ENCODE peak calls at places on chromosome 21, in six cellular contexts. U is HL-60, I is K562, Y is SK-N-SH, Q is HepG2, J is H1. R is an unnamed sample.

GRCh38 chr21:15788847-15789548 is 59.2 kb downstream of the USP25 start:
- DNase-seq in U (no peak), I (no peak), Y (no peak), Q (no peak), J (no peak), R (no peak)

GRCh38 chr21:35204850-35205564 is 155.9 kb upstream of the RUNX1 start:
- DNase-seq in U (peak; percentile 54), I (peak; percentile 69), Y (no peak), Q (no peak), J (no peak), R (no peak)

GRCh38 chr21:24895885-24896734 is 711.2 kb downstream of the MRPL39 start:
- DNase-seq in U (peak; percentile 35), I (no peak), Y (peak; percentile 1), Q (no peak), J (no peak), R (peak; percentile 49)

GRCh38 chr21:26732442-26733221 is 112.6 kb downstream of the ADAMTS1 start:
- DNase-seq in U (no peak), I (no peak), Y (peak; percentile 14), Q (peak; percentile 6), J (peak; percentile 34), R (no peak)

GRCh38 chr21:27837933-27838332 is 871.0 kb upstream of the ADAMTS5 start:
- DNase-seq in U (no peak), I (no peak), Y (no peak), Q (no peak), J (no peak), R (no peak)

GRCh38 chr21:32155226-32155625 is 123.6 kb downstream of the MIS18A start:
- DNase-seq in U (no peak), I (no peak), Y (peak; percentile 57), Q (no peak), J (no peak), R (no peak)

GRCh38 chr21:23607782-23608181 is 1999.5 kb downstream of the MRPL39 start:
- DNase-seq in U (no peak), I (no peak), Y (no peak), Q (no peak), J (no peak), R (no peak)

GRCh38 chr21:38798481-38798882 is 7.2 kb upstream of the ETS2 start:
- DNase-seq in U (no peak), I (peak; percentile 81), Y (peak; percentile 40), Q (no peak), J (no peak), R (no peak)

GRCh38 chr21:46304955-46305354 is 18.7 kb downstream of the C21orf58 start:
- DNase-seq in U (no peak), I (no peak), Y (no peak), Q (no peak), J (no peak), R (no peak)

GRCh38 chr21:34705032-34705431 is 36.2 kb downstream of the CLIC6 start:
- DNase-seq in U (no peak), I (no peak), Y (no peak), Q (no peak), J (no peak), R (no peak)

GRCh38 chr21:38669186-38669585 is 136.5 kb upstream of the ETS2 start:
- DNase-seq in U (peak; percentile 16), I (peak; percentile 25), Y (peak; percentile 42), Q (peak; percentile 20), J (no peak), R (no peak)

GRCh38 chr21:26800001-26800400 is 45.2 kb downstream of the ADAMTS1 start:
- DNase-seq in U (no peak), I (no peak), Y (no peak), Q (no peak), J (no peak), R (no peak)

GRCh38 chr21:35321322-35322200 is 272.5 kb upstream of the RUNX1 start:
- DNase-seq in U (no peak), I (no peak), Y (no peak), Q (no peak), J (no peak), R (no peak)

GRCh38 chr21:22416555-22416954 is 1418.3 kb downstream of the NCAM2 start:
- DNase-seq in U (no peak), I (no peak), Y (no peak), Q (no peak), J (no peak), R (no peak)

GRCh38 chr21:40041446-40041845 is 174.2 kb downstream of the PCP4 start:
- DNase-seq in U (no peak), I (no peak), Y (no peak), Q (no peak), J (no peak), R (no peak)

GRCh38 chr21:15754640-15755039 is 24.9 kb downstream of the USP25 start:
- DNase-seq in U (no peak), I (no peak), Y (no peak), Q (peak; percentile 73), J (no peak), R (no peak)

GRCh38 chr21:46397993-46398392 is 60.7 kb upstream of the DIP2A start:
- DNase-seq in U (no peak), I (no peak), Y (no peak), Q (no peak), J (no peak), R (no peak)

GRCh38 chr21:27143476-27143875 is 176.6 kb upstream of the ADAMTS5 start:
- DNase-seq in U (no peak), I (no peak), Y (no peak), Q (no peak), J (no peak), R (no peak)

GRCh38 chr21:27365394-27365793 is 398.5 kb upstream of the ADAMTS5 start:
- DNase-seq in U (no peak), I (no peak), Y (no peak), Q (no peak), J (no peak), R (no peak)

GRCh38 chr21:26572668-26573381 is at the start of gene CYYR1:
- DNase-seq in U (no peak), I (no peak), Y (peak; percentile 9), Q (no peak), J (peak; percentile 13), R (no peak)

GRCh38 chr21:30209571-30209970 is 6.3 kb downstream of the CLDN8 start:
- DNase-seq in U (no peak), I (no peak), Y (no peak), Q (no peak), J (no peak), R (no peak)

GRCh38 chr21:38984568-38984967 is 178.8 kb downstream of the ETS2 start:
- DNase-seq in U (no peak), I (no peak), Y (peak; percentile 47), Q (no peak), J (no peak), R (no peak)

GRCh38 chr21:27532081-27532480 is 565.2 kb upstream of the ADAMTS5 start:
- DNase-seq in U (no peak), I (no peak), Y (no peak), Q (peak; percentile 41), J (no peak), R (no peak)

GRCh38 chr21:45291613-45292398 is 4.1 kb upstream of the POFUT2 start:
- DNase-seq in U (no peak), I (peak; percentile 58), Y (peak; percentile 33), Q (no peak), J (no peak), R (no peak)

GRCh38 chr21:45288441-45288841 is 746 bp upstream of the POFUT2 start:
- DNase-seq in U (no peak), I (no peak), Y (no peak), Q (no peak), J (no peak), R (no peak)

GRCh38 chr21:45290948-45291612 is 3.4 kb upstream of the POFUT2 start:
- DNase-seq in U (no peak), I (no peak), Y (peak; percentile 30), Q (no peak), J (no peak), R (no peak)

GRCh38 chr21:45289134-45289533 is 1.4 kb upstream of the POFUT2 start:
- DNase-seq in U (no peak), I (no peak), Y (no peak), Q (no peak), J (no peak), R (no peak)

DNA sequence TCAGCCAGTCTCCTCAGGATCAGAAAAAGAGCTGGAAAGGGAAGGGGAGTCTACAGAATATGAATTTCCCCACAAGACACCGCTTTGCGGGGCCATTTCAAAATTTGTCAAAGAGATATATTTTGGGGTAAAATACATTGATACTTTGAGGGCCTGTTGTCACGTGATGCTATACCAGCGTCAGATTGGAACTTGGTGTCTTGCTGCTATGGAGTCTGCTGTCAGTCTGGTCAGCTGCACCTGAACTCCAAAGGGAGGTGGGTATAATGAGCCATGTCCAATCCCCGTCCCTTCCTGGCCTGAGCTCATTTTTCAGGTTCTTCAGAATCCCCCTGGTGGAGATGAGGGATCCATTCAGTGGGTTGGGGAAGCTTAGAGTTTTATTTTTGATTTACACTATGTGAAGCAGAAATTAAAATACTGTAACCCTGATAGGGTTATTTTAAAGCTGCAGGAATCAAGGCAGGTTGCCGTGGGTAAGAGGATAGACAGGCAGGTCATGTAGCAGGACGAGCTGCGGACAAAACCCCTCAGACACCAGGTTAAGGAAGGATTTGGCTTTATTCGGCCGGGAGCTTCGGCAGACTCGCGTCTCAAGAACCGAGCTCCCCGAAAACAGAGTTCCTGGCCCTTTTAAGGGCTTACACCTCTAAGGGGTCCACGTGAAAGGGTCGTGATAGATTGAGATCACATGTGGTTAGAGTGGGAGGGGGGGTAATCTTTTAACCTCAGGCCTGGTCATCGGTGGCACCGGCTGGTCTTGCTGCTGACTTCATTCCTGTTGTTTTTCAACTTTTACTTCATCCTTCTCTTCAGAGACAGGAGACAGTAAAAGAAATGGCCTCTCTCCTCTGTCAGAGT is 2.2 kb upstream of the POFUT2 start:
- DNase-seq in U (no peak), I (peak; percentile 49), Y (peak; percentile 40), Q (no peak), J (no peak), R (no peak)
- TF ChIP-seq GABPA in U (no peak), I (no peak), Y (no peak), Q (no peak), J (no peak), R (no peak)

GRCh38 chr21:42835611-42836401 is 43.5 kb downstream of the WDR4 start:
- DNase-seq in U (no peak), I (no peak), Y (no peak), Q (no peak), J (no peak), R (no peak)

GRCh38 chr21:42836402-42836666 is 43.0 kb downstream of the WDR4 start:
- DNase-seq in U (no peak), I (no peak), Y (no peak), Q (no peak), J (no peak), R (no peak)

GRCh38 chr21:42835211-42835610 is 44.1 kb downstream of the WDR4 start:
- DNase-seq in U (no peak), I (no peak), Y (no peak), Q (no peak), J (no peak), R (no peak)

GRCh38 chr21:42837421-42838211 is 41.7 kb downstream of the WDR4 start:
- DNase-seq in U (no peak), I (peak; percentile 59), Y (peak; percentile 43), Q (no peak), J (no peak), R (no peak)

GRCh38 chr21:42836767-42837301 is 42.5 kb downstream of the WDR4 start:
- DNase-seq in U (no peak), I (peak; percentile 26), Y (peak; percentile 18), Q (no peak), J (no peak), R (no peak)
- TF ChIP-seq GABPA in U (no peak), I (no peak), Y (no peak), Q (no peak), J (no peak), R (no peak)

GRCh38 chr21:41663805-41664788 is 102.8 kb downstream of the RIPK4 start:
- DNase-seq in U (no peak), I (no peak), Y (no peak), Q (peak; percentile 80), J (no peak), R (peak; percentile 26)
- TF ChIP-seq GABPA in U (no peak), I (no peak), Y (no peak), Q (peak; percentile 39), J (no peak), R (no peak)

GRCh38 chr21:36926989-36927695 is 39.3 kb downstream of the HLCS start:
- DNase-seq in U (no peak), I (no peak), Y (no peak), Q (no peak), J (no peak), R (no peak)
- TF ChIP-seq GABPA in U (no peak), I (no peak), Y (no peak), Q (no peak), J (no peak), R (no peak)